ENCODE peak calls at places on chromosomes 3 and 15, in nine cellular contexts. M is tibial nerve; W is BJ; J is endodermal cell; L is CD8-positive, alpha-beta T cell; C is upper lobe of right lung; D is esophagus squamous epithelium; E is left ventricle myocardium inferior; N is RWPE1. B is an unnamed sample.

GRCh38 chr15:67468431-67468830 is 52.5 kb upstream of the C15orf61 start:
- DNase-seq in C (no peak), N (no peak), J (no peak), E (no peak), M (no peak), W (no peak), L (no peak), D (no peak), B (no peak)

GRCh38 chr3:64523324-64523723 is 164.5 kb downstream of the ADAMTS9 start:
- DNase-seq in C (no peak), J (no peak), E (no peak), D (no peak), L (no peak), M (no peak), N (no peak), W (no peak), B (no peak)

GRCh38 chr15:59180946-59181345 is 25.7 kb upstream of the LDHAL6B start:
- DNase-seq in C (peak), E (no peak), N (no peak), J (no peak), D (no peak), M (no peak), L (no peak), W (no peak), B (no peak)

GRCh38 chr3:173584093-173584833 is 186.7 kb downstream of the NLGN1 start:
- DNase-seq in L (no peak), W (no peak), M (no peak), E (no peak), N (peak), J (peak), D (no peak), C (no peak), B (peak)

GRCh38 chr3:161409858-161410257 is 38.5 kb upstream of the SPTSSB start:
- DNase-seq in E (no peak), D (no peak), C (no peak), W (no peak), N (peak), J (no peak), M (no peak), L (no peak), B (no peak)

GRCh38 chr15:70044168-70044567 is 53.5 kb downstream of the TLE3 start:
- DNase-seq in D (no peak), L (no peak), W (no peak), N (no peak), J (no peak), C (no peak), E (no peak), M (no peak), B (no peak)

GRCh38 chr3:48433472-48434118 is 3.7 kb upstream of the PLXNB1 start:
- DNase-seq in C (peak), N (peak), D (no peak), L (no peak), E (no peak), M (no peak), W (no peak), J (no peak), B (no peak)

GRCh38 chr15:36982441-36982840 is 117.9 kb downstream of the MEIS2 start:
- DNase-seq in M (no peak), D (no peak), W (no peak), J (no peak), E (no peak), L (no peak), N (no peak), C (no peak), B (no peak)

GRCh38 chr3:29281265-29282228 is 676 bp downstream of the RBMS3 start:
- DNase-seq in L (no peak), W (no peak), E (no peak), J (peak), M (no peak), D (no peak), N (peak), C (no peak), B (no peak)

GRCh38 chr15:89399390-89400120 is 64.9 kb upstream of the POLG start:
- DNase-seq in J (peak), E (no peak), L (no peak), M (no peak), C (no peak), N (peak), D (no peak), W (no peak), B (peak)

GRCh38 chr3:10627884-10628572 is 122.6 kb upstream of the ATP2B2 start:
- DNase-seq in C (no peak), N (no peak), L (no peak), J (peak), M (no peak), E (no peak), W (no peak), D (no peak), B (no peak)

GRCh38 chr3:159130108-159130507 is 328.3 kb downstream of the MFSD1 start:
- DNase-seq in W (no peak), L (no peak), E (no peak), M (no peak), D (no peak), J (peak), N (no peak), C (no peak), B (peak)

GRCh38 chr3:60322334-60322856 is 928.9 kb downstream of the FHIT start:
- DNase-seq in D (no peak), L (no peak), N (no peak), W (no peak), J (no peak), E (no peak), C (no peak), M (no peak), B (no peak)

GRCh38 chr3:12313519-12313918 is 24.6 kb downstream of the PPARG start:
- DNase-seq in D (no peak), J (no peak), M (no peak), E (no peak), L (no peak), C (no peak), N (no peak), W (no peak), B (no peak)
- TF ChIP-seq CTCF in D (no peak), J (peak), M (no peak), E (no peak), L (no peak), C (no peak), N (no peak), W (no peak), B (peak)

GRCh38 chr3:136753112-136753939 is 1.1 kb upstream of the STAG1 start:
- DNase-seq in E (no peak), L (no peak), C (no peak), M (no peak), W (no peak), N (no peak), D (no peak), J (no peak), B (no peak)
- TF ChIP-seq CTCF in E (no peak), L (no peak), C (no peak), M (no peak), W (no peak), N (no peak), D (no peak), J (no peak), B (no peak)

GRCh38 chr3:82048711-82049110 is 287.3 kb upstream of the GBE1 start:
- DNase-seq in E (no peak), N (no peak), C (no peak), D (no peak), J (no peak), W (no peak), L (no peak), M (no peak), B (no peak)
- TF ChIP-seq CTCF in E (no peak), N (no peak), C (no peak), D (no peak), J (no peak), W (no peak), L (no peak), M (no peak), B (no peak)

DNA sequence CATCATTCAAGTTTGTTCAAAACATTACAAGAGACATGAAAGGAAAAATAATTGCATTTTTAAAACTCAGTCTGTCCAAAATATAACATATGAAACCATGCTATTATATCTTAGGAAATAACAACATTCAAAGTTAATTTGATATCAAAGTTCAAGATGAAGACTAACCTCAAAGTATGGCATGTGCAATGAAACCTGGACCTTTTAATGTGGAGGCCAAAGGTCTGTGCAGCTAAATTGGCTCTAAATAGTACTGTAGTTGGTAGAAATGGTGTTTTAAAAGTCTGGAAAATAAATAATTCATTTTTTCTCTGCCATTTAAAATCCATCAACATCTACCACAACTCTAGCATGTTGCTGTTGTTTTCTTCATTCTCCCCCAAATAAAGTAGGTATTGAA is 8.7 kb downstream of the GRAMD1C start:
- DNase-seq in M (no peak), W (no peak), C (no peak), E (no peak), L (no peak), D (no peak), N (no peak), J (no peak), B (no peak)
- TF ChIP-seq CTCF in M (no peak), W (no peak), C (no peak), E (no peak), L (no peak), D (no peak), N (no peak), J (no peak), B (no peak)

GRCh38 chr3:179794355-179794754 is 141.5 kb downstream of the USP13 start:
- DNase-seq in C (no peak), N (no peak), E (no peak), J (no peak), W (no peak), L (no peak), D (no peak), M (no peak), B (peak)
- TF ChIP-seq CTCF in C (no peak), N (no peak), E (no peak), J (no peak), W (no peak), L (no peak), D (no peak), M (no peak), B (no peak)

DNA sequence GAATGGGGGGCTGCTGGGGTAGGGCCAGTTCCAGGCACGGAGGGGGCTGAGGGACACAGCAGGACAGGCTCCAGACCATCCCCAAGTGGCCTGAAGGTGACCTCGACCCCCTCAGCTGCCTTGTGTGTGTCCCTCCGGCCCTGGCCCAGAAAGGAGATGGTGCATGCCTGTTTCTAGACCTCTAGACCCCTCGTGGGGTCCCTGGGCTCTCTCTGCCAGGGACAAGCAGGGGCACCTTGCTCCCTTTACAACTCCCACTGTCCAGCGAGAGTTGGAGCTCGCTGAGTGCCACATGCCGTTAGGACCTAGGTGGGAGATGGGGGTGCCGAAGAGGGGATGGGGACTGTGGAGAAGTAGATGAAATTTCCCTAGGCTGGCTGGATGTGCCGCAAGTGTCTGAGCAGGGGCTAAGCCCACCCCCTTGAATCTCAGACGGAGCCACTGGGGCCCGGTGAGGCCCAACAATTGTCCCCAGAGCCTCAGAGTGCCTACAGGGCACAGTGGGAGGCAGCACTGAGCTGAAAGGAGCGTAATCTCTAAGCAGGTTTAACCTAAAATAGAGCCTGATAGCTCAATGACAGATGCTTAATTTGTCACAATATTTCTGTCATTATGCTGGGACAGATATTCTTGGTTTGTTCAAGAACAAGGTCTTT is 23.7 kb upstream of the KLF13 start:
- DNase-seq in E (no peak), M (no peak), D (no peak), C (peak), L (peak), N (no peak), W (no peak), J (peak), B (no peak)
- TF ChIP-seq CTCF in E (peak), M (no peak), D (peak), C (peak), L (no peak), N (no peak), W (no peak), J (peak), B (no peak)

GRCh38 chr15:55318588-55319494 is at the start of the genes PIGB and PIGBOS1:
- DNase-seq in L (peak), W (peak), C (peak), M (peak), E (peak), J (peak), N (peak), D (peak), B (peak)
- TF ChIP-seq CTCF in L (no peak), W (peak), C (peak), M (peak), E (peak), J (peak), N (no peak), D (peak), B (no peak)

GRCh38 chr3:119819806-119820205 is 37.9 kb downstream of the NR1I2 start:
- DNase-seq in W (no peak), M (no peak), J (no peak), N (peak), C (no peak), L (no peak), D (no peak), E (no peak), B (no peak)
- TF ChIP-seq CTCF in W (no peak), M (no peak), J (no peak), N (no peak), C (no peak), L (no peak), D (no peak), E (no peak), B (no peak)